ENCODE peak calls at places on chromosomes 12 and 14, in six cellular contexts. P is K562, V is HepG2, N is H1, Z is SK-N-SH, Q is GM12878. K is an unnamed sample.

GRCh38 chr12:93094988-93095737 is 166.1 kb upstream of the EEA1 start:
- DNase-seq in Q (peak; percentile 70), P (peak; percentile 29), V (no peak), Z (no peak), N (no peak), K (peak; percentile 18)

GRCh38 chr14:72608391-72609204 is 285.3 kb downstream of the DPF3 start:
- DNase-seq in P (peak; percentile 20), V (no peak), N (no peak), Z (no peak), Q (no peak), K (no peak)

GRCh38 chr14:93115920-93116675 is at the start of gene ITPK1:
- DNase-seq in Z (peak; percentile 92), V (peak; percentile 24), Q (no peak), P (peak; percentile 72), N (no peak), K (peak; percentile 49)

GRCh38 chr12:109485201-109485600 is 7.8 kb downstream of the UBE3B start:
- DNase-seq in Q (no peak), P (no peak), Z (no peak), N (no peak), V (no peak), K (no peak)

GRCh38 chr12:106445981-106446380 is 88.4 kb downstream of the POLR3B start:
- DNase-seq in N (no peak), P (no peak), Z (no peak), Q (no peak), V (no peak), K (no peak)

GRCh38 chr12:120142231-120142877 is 25.8 kb upstream of the RAB35 start:
- DNase-seq in N (no peak), V (no peak), Q (no peak), Z (no peak), P (no peak), K (no peak)

GRCh38 chr14:64074961-64075619 is 219.1 kb downstream of the ESR2 start:
- DNase-seq in P (no peak), Z (no peak), V (no peak), N (no peak), Q (no peak), K (no peak)

GRCh38 chr12:104852102-104852501 is 106.0 kb downstream of the SLC41A2 start:
- DNase-seq in V (no peak), N (no peak), Q (no peak), Z (no peak), P (no peak), K (no peak)

GRCh38 chr12:27488479-27488878 is 35.5 kb upstream of the PPFIBP1 start:
- DNase-seq in Z (no peak), P (no peak), N (no peak), V (no peak), Q (no peak), K (no peak)

GRCh38 chr12:14771651-14772137 is 31.6 kb downstream of the WBP11 start:
- DNase-seq in Q (peak; percentile 41), N (no peak), Z (peak; percentile 25), P (no peak), V (no peak), K (no peak)

GRCh38 chr14:37819155-37820015 is 224.0 kb downstream of the TTC6 start:
- DNase-seq in P (no peak), Z (no peak), Q (no peak), N (no peak), V (peak; percentile 97), K (no peak)

GRCh38 chr12:27083861-27084271 is 1.5 kb upstream of the C12orf71 start:
- DNase-seq in Q (no peak), V (no peak), Z (no peak), N (no peak), P (no peak), K (no peak)

GRCh38 chr14:92400579-92401444 is 77.8 kb downstream of the SLC24A4 start:
- DNase-seq in Q (peak; percentile 82), V (no peak), P (no peak), N (no peak), Z (no peak), K (peak; percentile 68)

GRCh38 chr14:87995500-87996275 is 2.7 kb upstream of the GALC start:
- DNase-seq in N (no peak), P (no peak), Z (no peak), Q (no peak), V (peak; percentile 85), K (peak; percentile 36)

GRCh38 chr14:61573748-61574513 is 121.4 kb upstream of the HIF1A start:
- DNase-seq in N (no peak), V (no peak), Z (no peak), P (no peak), Q (no peak), K (no peak)

GRCh38 chr14:61561657-61562276 is 133.5 kb upstream of the HIF1A start:
- DNase-seq in P (peak; percentile 11), V (peak; percentile 94), Q (no peak), N (no peak), Z (peak; percentile 46), K (no peak)

GRCh38 chr14:53054457-53054856 is 98.7 kb downstream of the DDHD1 start:
- DNase-seq in Z (no peak), V (no peak), N (no peak), Q (no peak), P (no peak), K (no peak)

GRCh38 chr14:24204163-24205146 is 1.0 kb upstream of the TSSK4 start:
- DNase-seq in N (no peak), Q (no peak), Z (no peak), V (no peak), P (no peak), K (no peak)

GRCh38 chr14:53109028-53109687 is 44.0 kb downstream of the DDHD1 start:
- DNase-seq in P (no peak), V (no peak), Z (no peak), N (no peak), Q (peak; percentile 82), K (no peak)

GRCh38 chr14:55731881-55732498 is 152.0 kb downstream of the KTN1 start:
- DNase-seq in Z (no peak), P (no peak), V (peak; percentile 16), Q (no peak), N (no peak), K (no peak)

GRCh38 chr12:92929957-92930356 is 862 bp upstream of the EEA1 start:
- DNase-seq in P (no peak), V (no peak), Q (no peak), N (no peak), Z (no peak), K (no peak)

GRCh38 chr12:24960222-24960855 is 11.4 kb upstream of the BCAT1 start:
- DNase-seq in P (no peak), N (no peak), Q (peak; percentile 56), V (peak; percentile 36), Z (no peak), K (no peak)

GRCh38 chr12:108907861-108908302 is 28.0 kb downstream of the DAO start:
- DNase-seq in Q (no peak), V (peak; percentile 10), Z (no peak), P (no peak), N (no peak), K (no peak)

GRCh38 chr14:101361451-101362433 is 199.6 kb upstream of the DIO3 start:
- DNase-seq in V (no peak), Q (no peak), Z (no peak), N (no peak), P (peak; percentile 19), K (no peak)

GRCh38 chr12:92030618-92031017 is 115.0 kb downstream of the BTG1 start:
- DNase-seq in Z (no peak), P (no peak), N (no peak), V (no peak), Q (peak; percentile 88), K (no peak)

GRCh38 chr12:122825773-122826724 is 9.2 kb upstream of the HIP1R start:
- DNase-seq in Q (no peak), Z (peak; percentile 48), V (no peak), N (no peak), P (no peak), K (no peak)

GRCh38 chr14:91149462-91149861 is 35.6 kb downstream of the DGLUCY start:
- DNase-seq in Z (no peak), N (no peak), V (peak; percentile 92), P (peak; percentile 32), Q (no peak), K (no peak)

GRCh38 chr14:51328089-51328941 is 88.3 kb downstream of the TMX1 start:
- DNase-seq in V (no peak), Z (no peak), P (no peak), Q (no peak), N (no peak), K (no peak)
- TF ChIP-seq GABPA in V (no peak), Z (no peak), P (no peak), Q (no peak), N (no peak), K (no peak)

DNA sequence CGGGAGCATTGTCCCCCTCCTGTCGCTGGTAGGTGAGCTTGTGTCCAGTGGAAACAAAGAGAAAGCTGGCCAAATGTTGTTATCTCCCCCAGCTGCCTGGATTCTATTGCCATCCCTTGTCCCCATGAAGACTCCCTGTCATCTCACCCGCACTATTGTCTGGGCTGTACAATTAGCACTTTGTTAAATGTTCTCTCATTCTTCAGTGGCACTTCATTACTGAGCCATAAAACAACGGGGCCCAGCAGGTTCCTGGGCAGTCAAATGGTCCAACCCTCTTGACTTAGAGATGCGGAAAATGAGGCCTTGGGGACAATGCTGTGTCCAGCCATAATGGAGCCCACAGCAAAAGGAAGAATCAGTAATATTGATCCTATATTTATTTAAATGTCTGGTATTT is 13.2 kb upstream of the COL2A1 start:
- DNase-seq in N (no peak), Z (no peak), P (no peak), V (no peak), Q (no peak), K (no peak)
- H3K27me3 ChIP-seq in N (peaks cover 97% of the 10 kb centered on the region), Z (peaks cover 41% of the 10 kb centered on the region), P (peaks cover 48% of the 10 kb centered on the region), V (no peaks in the 10 kb centered on the region), Q (peaks cover 5% of the 10 kb centered on the region), K (peaks cover 5% of the 10 kb centered on the region)

GRCh38 chr12:52052471-52053186 is 1.4 kb downstream of the NR4A1 start:
- DNase-seq in N (no peak), Q (no peak), Z (no peak), V (no peak), P (peak; percentile 42), K (no peak)
- TF ChIP-seq GABPA in N (no peak), Q (no peak), Z (no peak), V (no peak), P (no peak), K (no peak)

GRCh38 chr12:131015581-131016337 is 62.1 kb downstream of the ADGRD1 start:
- DNase-seq in Q (no peak), Z (no peak), N (no peak), P (no peak), V (no peak), K (no peak)

GRCh38 chr12:131017477-131017991 is 63.8 kb downstream of the ADGRD1 start:
- DNase-seq in N (no peak), Z (no peak), P (no peak), V (no peak), Q (no peak), K (no peak)

GRCh38 chr12:131018808-131019397 is 65.2 kb downstream of the ADGRD1 start:
- DNase-seq in N (no peak), Q (no peak), Z (no peak), V (no peak), P (no peak), K (no peak)

GRCh38 chr12:131020326-131020725 is 66.6 kb downstream of the ADGRD1 start:
- DNase-seq in Z (no peak), P (no peak), Q (no peak), N (no peak), V (no peak), K (no peak)

DNA sequence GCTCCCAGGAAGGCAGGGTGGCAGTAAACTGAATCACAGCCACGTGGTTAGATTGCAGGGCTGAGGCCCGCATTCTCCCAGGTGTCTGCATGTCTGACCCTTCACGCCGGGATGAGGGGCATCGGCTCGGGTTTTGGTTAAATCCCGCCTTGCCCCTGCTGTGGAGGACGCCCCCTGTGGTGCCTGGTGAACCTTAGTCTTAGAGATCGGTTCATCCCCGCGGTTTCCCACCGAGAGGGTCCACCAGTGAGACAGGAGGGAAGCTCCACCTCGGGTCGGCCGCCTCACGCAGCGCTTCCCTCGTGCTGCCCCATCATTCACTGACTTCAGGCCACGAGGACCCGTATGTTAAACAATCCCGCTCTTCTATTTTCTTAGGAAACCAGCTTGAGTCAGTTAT is 64.5 kb downstream of the ADGRD1 start:
- DNase-seq in V (no peak), Q (no peak), N (no peak), P (no peak), Z (no peak), K (no peak)
- H3K27me3 ChIP-seq in V (peaks cover 1% of the 10 kb centered on the region), Q (no peaks in the 10 kb centered on the region), N (peaks cover 2% of the 10 kb centered on the region), P (peaks cover 46% of the 10 kb centered on the region), Z (no peaks in the 10 kb centered on the region), K (no peaks in the 10 kb centered on the region)

K was measured in HL-60.